ENCODE peak calls at places on chromosomes 7 and 10, in five cellular contexts. One of them, this sample, is unnamed.

GRCh38 chr10:63707254-63707910 is 186.2 kb downstream of the REEP3 start:
- DNase-seq in astrocyte of the spinal cord: peak
- DNase-seq in mucosa of descending colon: no peak
- DNase-seq in stimulated activated CD4-positive, alpha-beta T cell treated with anti-CD3 and anti-CD28 coated beads, Interleukin-4, amount 100 ng/mL, for 24 hours: peak
- DNase-seq in AG08395: peak
- DNase-seq in this sample: no peak

GRCh38 chr10:74544106-74544505 is 282.3 kb upstream of the KAT6B start:
- DNase-seq in astrocyte of the spinal cord: peak
- DNase-seq in mucosa of descending colon: no peak
- DNase-seq in stimulated activated CD4-positive, alpha-beta T cell treated with anti-CD3 and anti-CD28 coated beads, Interleukin-4, amount 100 ng/mL, for 24 hours: no peak
- DNase-seq in AG08395: peak
- DNase-seq in this sample: no peak

GRCh38 chr7:11193131-11193867 is 219.6 kb downstream of the PHF14 start:
- DNase-seq in astrocyte of the spinal cord: peak
- DNase-seq in mucosa of descending colon: no peak
- DNase-seq in stimulated activated CD4-positive, alpha-beta T cell treated with anti-CD3 and anti-CD28 coated beads, Interleukin-4, amount 100 ng/mL, for 24 hours: no peak
- DNase-seq in AG08395: peak
- DNase-seq in this sample: no peak

GRCh38 chr10:102723989-102724388 is 9.6 kb downstream of the SFXN2 start:
- DNase-seq in astrocyte of the spinal cord: no peak
- DNase-seq in mucosa of descending colon: no peak
- DNase-seq in stimulated activated CD4-positive, alpha-beta T cell treated with anti-CD3 and anti-CD28 coated beads, Interleukin-4, amount 100 ng/mL, for 24 hours: no peak
- DNase-seq in AG08395: no peak
- DNase-seq in this sample: no peak

GRCh38 chr10:84212015-84212414 is 13.3 kb downstream of the LRIT2 start:
- DNase-seq in astrocyte of the spinal cord: no peak
- DNase-seq in mucosa of descending colon: no peak
- DNase-seq in stimulated activated CD4-positive, alpha-beta T cell treated with anti-CD3 and anti-CD28 coated beads, Interleukin-4, amount 100 ng/mL, for 24 hours: no peak
- DNase-seq in AG08395: no peak
- DNase-seq in this sample: no peak

GRCh38 chr10:31745612-31746376 is 182.8 kb downstream of the ARHGAP12 start:
- DNase-seq in astrocyte of the spinal cord: peak
- DNase-seq in mucosa of descending colon: no peak
- DNase-seq in stimulated activated CD4-positive, alpha-beta T cell treated with anti-CD3 and anti-CD28 coated beads, Interleukin-4, amount 100 ng/mL, for 24 hours: peak
- DNase-seq in AG08395: peak
- DNase-seq in this sample: peak

GRCh38 chr10:119680668-119681070 is 29.5 kb downstream of the BAG3 start:
- DNase-seq in astrocyte of the spinal cord: peak
- DNase-seq in mucosa of descending colon: no peak
- DNase-seq in stimulated activated CD4-positive, alpha-beta T cell treated with anti-CD3 and anti-CD28 coated beads, Interleukin-4, amount 100 ng/mL, for 24 hours: peak
- DNase-seq in AG08395: no peak
- DNase-seq in this sample: no peak

GRCh38 chr7:150399861-150400778 is 21.0 kb downstream of the ZNF775 start:
- DNase-seq in astrocyte of the spinal cord: no peak
- DNase-seq in mucosa of descending colon: no peak
- DNase-seq in stimulated activated CD4-positive, alpha-beta T cell treated with anti-CD3 and anti-CD28 coated beads, Interleukin-4, amount 100 ng/mL, for 24 hours: no peak
- DNase-seq in AG08395: peak
- DNase-seq in this sample: no peak

GRCh38 chr7:90192876-90193765 is 18.4 kb upstream of the STEAP2 start:
- DNase-seq in astrocyte of the spinal cord: peak
- DNase-seq in mucosa of descending colon: no peak
- DNase-seq in stimulated activated CD4-positive, alpha-beta T cell treated with anti-CD3 and anti-CD28 coated beads, Interleukin-4, amount 100 ng/mL, for 24 hours: no peak
- DNase-seq in AG08395: peak
- DNase-seq in this sample: no peak

GRCh38 chr10:26157734-26158133 is 58.8 kb upstream of the GAD2 start:
- DNase-seq in astrocyte of the spinal cord: no peak
- DNase-seq in mucosa of descending colon: no peak
- DNase-seq in stimulated activated CD4-positive, alpha-beta T cell treated with anti-CD3 and anti-CD28 coated beads, Interleukin-4, amount 100 ng/mL, for 24 hours: no peak
- DNase-seq in AG08395: no peak
- DNase-seq in this sample: no peak

GRCh38 chr7:20839196-20839735 is 52.6 kb upstream of the SP8 start:
- DNase-seq in astrocyte of the spinal cord: no peak
- DNase-seq in mucosa of descending colon: no peak
- DNase-seq in stimulated activated CD4-positive, alpha-beta T cell treated with anti-CD3 and anti-CD28 coated beads, Interleukin-4, amount 100 ng/mL, for 24 hours: no peak
- DNase-seq in AG08395: no peak
- DNase-seq in this sample: no peak

GRCh38 chr7:104010052-104010909 is 20.8 kb upstream of the RELN start:
- DNase-seq in astrocyte of the spinal cord: no peak
- DNase-seq in mucosa of descending colon: no peak
- DNase-seq in stimulated activated CD4-positive, alpha-beta T cell treated with anti-CD3 and anti-CD28 coated beads, Interleukin-4, amount 100 ng/mL, for 24 hours: no peak
- DNase-seq in AG08395: no peak
- DNase-seq in this sample: no peak

GRCh38 chr7:73904219-73905136 is 43.5 kb downstream of the TMEM270 start:
- DNase-seq in astrocyte of the spinal cord: peak
- DNase-seq in mucosa of descending colon: peak
- DNase-seq in stimulated activated CD4-positive, alpha-beta T cell treated with anti-CD3 and anti-CD28 coated beads, Interleukin-4, amount 100 ng/mL, for 24 hours: no peak
- DNase-seq in AG08395: peak
- DNase-seq in this sample: no peak

GRCh38 chr7:106757846-106758245 is 96.9 kb upstream of the CCDC71L start:
- DNase-seq in astrocyte of the spinal cord: peak
- DNase-seq in mucosa of descending colon: no peak
- DNase-seq in stimulated activated CD4-positive, alpha-beta T cell treated with anti-CD3 and anti-CD28 coated beads, Interleukin-4, amount 100 ng/mL, for 24 hours: no peak
- DNase-seq in AG08395: peak
- DNase-seq in this sample: no peak

GRCh38 chr10:119778776-119779445 is 53.1 kb downstream of the INPP5F start:
- DNase-seq in astrocyte of the spinal cord: no peak
- DNase-seq in mucosa of descending colon: no peak
- DNase-seq in stimulated activated CD4-positive, alpha-beta T cell treated with anti-CD3 and anti-CD28 coated beads, Interleukin-4, amount 100 ng/mL, for 24 hours: no peak
- DNase-seq in AG08395: no peak
- DNase-seq in this sample: no peak

GRCh38 chr7:128078309-128078708 is 47.1 kb upstream of the LRRC4 start:
- DNase-seq in astrocyte of the spinal cord: no peak
- DNase-seq in mucosa of descending colon: no peak
- DNase-seq in stimulated activated CD4-positive, alpha-beta T cell treated with anti-CD3 and anti-CD28 coated beads, Interleukin-4, amount 100 ng/mL, for 24 hours: no peak
- DNase-seq in AG08395: no peak
- DNase-seq in this sample: no peak

GRCh38 chr7:11716185-11716584 is 115.8 kb downstream of the THSD7A start:
- DNase-seq in astrocyte of the spinal cord: peak
- DNase-seq in mucosa of descending colon: peak
- DNase-seq in stimulated activated CD4-positive, alpha-beta T cell treated with anti-CD3 and anti-CD28 coated beads, Interleukin-4, amount 100 ng/mL, for 24 hours: no peak
- DNase-seq in AG08395: peak
- DNase-seq in this sample: no peak

GRCh38 chr10:3774018-3774813 is 10.8 kb downstream of the KLF6 start:
- DNase-seq in astrocyte of the spinal cord: peak
- DNase-seq in mucosa of descending colon: no peak
- DNase-seq in stimulated activated CD4-positive, alpha-beta T cell treated with anti-CD3 and anti-CD28 coated beads, Interleukin-4, amount 100 ng/mL, for 24 hours: no peak
- DNase-seq in AG08395: no peak
- DNase-seq in this sample: no peak

GRCh38 chr7:92557808-92558362 is 29.3 kb downstream of the RBM48 start:
- DNase-seq in astrocyte of the spinal cord: no peak
- DNase-seq in mucosa of descending colon: no peak
- DNase-seq in stimulated activated CD4-positive, alpha-beta T cell treated with anti-CD3 and anti-CD28 coated beads, Interleukin-4, amount 100 ng/mL, for 24 hours: no peak
- DNase-seq in AG08395: no peak
- DNase-seq in this sample: no peak

GRCh38 chr7:23490357-23491131 is 20.3 kb upstream of the IGF2BP3 start:
- DNase-seq in astrocyte of the spinal cord: peak
- DNase-seq in mucosa of descending colon: peak
- DNase-seq in stimulated activated CD4-positive, alpha-beta T cell treated with anti-CD3 and anti-CD28 coated beads, Interleukin-4, amount 100 ng/mL, for 24 hours: peak
- DNase-seq in AG08395: peak
- DNase-seq in this sample: peak

GRCh38 chr7:157979631-157980340 is 607.8 kb downstream of the PTPRN2 start:
- DNase-seq in astrocyte of the spinal cord: no peak
- DNase-seq in mucosa of descending colon: no peak
- DNase-seq in stimulated activated CD4-positive, alpha-beta T cell treated with anti-CD3 and anti-CD28 coated beads, Interleukin-4, amount 100 ng/mL, for 24 hours: no peak
- DNase-seq in AG08395: no peak
- DNase-seq in this sample: no peak

GRCh38 chr7:104267701-104268368 is 60.0 kb upstream of the ORC5 start:
- DNase-seq in astrocyte of the spinal cord: peak
- DNase-seq in mucosa of descending colon: no peak
- DNase-seq in stimulated activated CD4-positive, alpha-beta T cell treated with anti-CD3 and anti-CD28 coated beads, Interleukin-4, amount 100 ng/mL, for 24 hours: no peak
- DNase-seq in AG08395: peak
- DNase-seq in this sample: no peak

GRCh38 chr7:78616539-78616938 is 818.0 kb downstream of the PHTF2 start:
- DNase-seq in astrocyte of the spinal cord: no peak
- DNase-seq in mucosa of descending colon: no peak
- DNase-seq in stimulated activated CD4-positive, alpha-beta T cell treated with anti-CD3 and anti-CD28 coated beads, Interleukin-4, amount 100 ng/mL, for 24 hours: no peak
- DNase-seq in AG08395: no peak
- DNase-seq in this sample: no peak

GRCh38 chr7:140035400-140036223 is 27.1 kb downstream of the PARP12 start:
- DNase-seq in astrocyte of the spinal cord: peak
- DNase-seq in mucosa of descending colon: no peak
- DNase-seq in stimulated activated CD4-positive, alpha-beta T cell treated with anti-CD3 and anti-CD28 coated beads, Interleukin-4, amount 100 ng/mL, for 24 hours: no peak
- DNase-seq in AG08395: peak
- DNase-seq in this sample: no peak